ENCODE peak calls at places on chromosomes 11 and 22, in four cellular contexts. E, U, T and W are unnamed samples.

GRCh38 chr22:37462426-37462825 is 23.8 kb downstream of the MFNG start:
- DNase-seq in E (no peak), U (no peak), T (no peak), W (no peak)

GRCh38 chr11:6618117-6619020 is 853 bp downstream of the TPP1 start:
- DNase-seq in E (peak), U (no peak), T (peak), W (peak)

GRCh38 chr11:26904114-26904513 is 89.8 kb upstream of the FIBIN start:
- DNase-seq in E (no peak), U (no peak), T (no peak), W (no peak)

GRCh38 chr11:71244116-71244815 is 8.1 kb downstream of the SHANK2 start:
- DNase-seq in E (no peak), U (no peak), T (peak), W (no peak)

GRCh38 chr11:114604179-114604813 is 8.7 kb upstream of the NXPE4 start:
- DNase-seq in E (no peak), U (no peak), T (no peak), W (no peak)

GRCh38 chr11:119720311-119720710 is 8.7 kb downstream of the NECTIN1 start:
- DNase-seq in E (no peak), U (no peak), T (no peak), W (no peak)

GRCh38 chr11:95147364-95147905 is 57.8 kb downstream of the ENDOD1 start:
- DNase-seq in E (peak), U (no peak), T (peak), W (no peak)

GRCh38 chr11:61173456-61173855 is 12.2 kb upstream of the VPS37C start:
- DNase-seq in E (peak), U (peak), T (peak), W (no peak)

GRCh38 chr22:40036591-40037225 is 42.0 kb downstream of the FAM83F start:
- DNase-seq in E (peak), U (peak), T (peak), W (peak)

GRCh38 chr22:48649466-48649865 is 1178.2 kb downstream of the BRD1 start:
- DNase-seq in E (no peak), U (no peak), T (no peak), W (no peak)

GRCh38 chr11:97739892-97740782 is 1280.6 kb upstream of the CNTN5 start:
- DNase-seq in E (peak), U (peak), T (peak), W (no peak)

GRCh38 chr11:88520391-88520790 is 182.9 kb upstream of the CTSC start:
- DNase-seq in E (no peak), U (no peak), T (peak), W (no peak)

GRCh38 chr11:14908214-14908880 is 16.3 kb upstream of the CYP2R1 start:
- DNase-seq in E (peak), U (peak), T (peak), W (no peak)

GRCh38 chr11:124707813-124708212 is 31.9 kb upstream of the NRGN start:
- DNase-seq in E (no peak), U (no peak), T (no peak), W (no peak)

GRCh38 chr11:1878134-1879031 is 13.3 kb downstream of the PRR33 start:
- DNase-seq in E (no peak), U (no peak), T (no peak), W (no peak)

GRCh38 chr11:32374261-32374711 is 61.1 kb downstream of the WT1 start:
- DNase-seq in E (peak), U (peak), T (peak), W (no peak)

GRCh38 chr11:11626128-11626527 is 4.3 kb upstream of the GALNT18 start:
- DNase-seq in E (no peak), U (no peak), T (no peak), W (no peak)

GRCh38 chr11:12784987-12785386 is 110.8 kb downstream of the TEAD1 start:
- DNase-seq in E (no peak), U (no peak), T (no peak), W (no peak)

GRCh38 chr11:34358258-34358665 is 452 bp upstream of the ABTB2 start:
- DNase-seq in E (peak), U (peak), T (peak), W (peak)

GRCh38 chr11:87120937-87121336 is 83.2 kb downstream of the TMEM135 start:
- DNase-seq in E (no peak), U (no peak), T (no peak), W (no peak)

GRCh38 chr11:3135491-3136440 is 29.3 kb downstream of the OSBPL5 start:
- DNase-seq in E (no peak), U (no peak), T (no peak), W (no peak)

GRCh38 chr22:21686634-21687393 is 21.0 kb downstream of the PPIL2 start:
- DNase-seq in E (no peak), U (no peak), T (no peak), W (no peak)

GRCh38 chr22:50072714-50073538 is 12.3 kb downstream of the MLC1 start:
- DNase-seq in E (no peak), U (no peak), T (no peak), W (no peak)

GRCh38 chr11:20618083-20618482 is 18.7 kb downstream of the SLC6A5 start:
- DNase-seq in E (no peak), U (no peak), T (peak), W (no peak)

GRCh38 chr11:69199583-69200295 is 44.0 kb downstream of the SMIM38 start:
- DNase-seq in E (no peak), U (no peak), T (no peak), W (no peak)

GRCh38 chr11:45543808-45544422 is 121.5 kb downstream of the CHST1 start:
- DNase-seq in E (peak), U (no peak), T (peak), W (no peak)

GRCh38 chr11:71327156-71328085 is 75.0 kb upstream of the SHANK2 start:
- DNase-seq in E (no peak), U (no peak), T (no peak), W (no peak)

GRCh38 chr11:76783294-76783900 is at the start of gene TSKU:
- DNase-seq in E (no peak), U (no peak), T (no peak), W (no peak)

GRCh38 chr11:70616938-70617674 is 218.8 kb downstream of the CTTN start:
- DNase-seq in E (no peak), U (no peak), T (no peak), W (no peak)